ENCODE peak calls at places on chromosome 21, in eight cellular contexts. One of them, this sample, is unnamed.

GRCh38 chr21:33971492-33972013 is 55.9 kb upstream of the ATP5PO start:
- DNase-seq in endothelial cell: no peak
- DNase-seq in AG09309: no peak
- DNase-seq in AG04450: no peak
- DNase-seq in glutamatergic neuron: no peak
- DNase-seq in transverse colon: no peak
- DNase-seq in WTC11: no peak
- DNase-seq in fibroblast of mammary gland: peak
- DNase-seq in this sample: no peak

GRCh38 chr21:14453339-14453738 is 70.4 kb upstream of the HSPA13 start:
- DNase-seq in endothelial cell: no peak
- DNase-seq in WTC11: no peak
- DNase-seq in transverse colon: no peak
- DNase-seq in fibroblast of mammary gland: no peak
- DNase-seq in AG09309: no peak
- DNase-seq in AG04450: no peak
- DNase-seq in glutamatergic neuron: no peak
- DNase-seq in this sample: no peak

GRCh38 chr21:38965910-38966504 is 160.3 kb downstream of the ETS2 start:
- DNase-seq in AG09309: no peak
- DNase-seq in glutamatergic neuron: no peak
- DNase-seq in endothelial cell: no peak
- DNase-seq in transverse colon: peak
- DNase-seq in AG04450: no peak
- DNase-seq in fibroblast of mammary gland: no peak
- DNase-seq in WTC11: peak
- DNase-seq in this sample: peak

GRCh38 chr21:39661121-39661520 is 48.4 kb downstream of the B3GALT5 start:
- DNase-seq in AG09309: no peak
- DNase-seq in glutamatergic neuron: no peak
- DNase-seq in AG04450: no peak
- DNase-seq in endothelial cell: no peak
- DNase-seq in WTC11: no peak
- DNase-seq in transverse colon: no peak
- DNase-seq in fibroblast of mammary gland: no peak
- DNase-seq in this sample: no peak

GRCh38 chr21:39221282-39221996 is 38.2 kb upstream of the PSMG1 start:
- DNase-seq in glutamatergic neuron: no peak
- DNase-seq in endothelial cell: no peak
- DNase-seq in WTC11: no peak
- DNase-seq in fibroblast of mammary gland: no peak
- DNase-seq in AG04450: no peak
- DNase-seq in transverse colon: no peak
- DNase-seq in AG09309: no peak
- DNase-seq in this sample: no peak

GRCh38 chr21:21997390-21998333 is 999.5 kb downstream of the NCAM2 start:
- DNase-seq in transverse colon: no peak
- DNase-seq in fibroblast of mammary gland: no peak
- DNase-seq in glutamatergic neuron: no peak
- DNase-seq in WTC11: no peak
- DNase-seq in AG09309: no peak
- DNase-seq in AG04450: no peak
- DNase-seq in endothelial cell: no peak
- DNase-seq in this sample: no peak

GRCh38 chr21:21045538-21045937 is 47.3 kb downstream of the NCAM2 start:
- DNase-seq in transverse colon: no peak
- DNase-seq in fibroblast of mammary gland: peak
- DNase-seq in glutamatergic neuron: no peak
- DNase-seq in WTC11: no peak
- DNase-seq in endothelial cell: no peak
- DNase-seq in AG09309: no peak
- DNase-seq in AG04450: no peak
- DNase-seq in this sample: no peak

GRCh38 chr21:34945288-34945687 is 103.8 kb downstream of the RUNX1 start:
- DNase-seq in AG04450: no peak
- DNase-seq in WTC11: no peak
- DNase-seq in endothelial cell: no peak
- DNase-seq in glutamatergic neuron: no peak
- DNase-seq in AG09309: no peak
- DNase-seq in fibroblast of mammary gland: no peak
- DNase-seq in transverse colon: no peak
- DNase-seq in this sample: no peak

GRCh38 chr21:34968414-34969333 is 80.4 kb downstream of the RUNX1 start:
- DNase-seq in fibroblast of mammary gland: no peak
- DNase-seq in AG09309: no peak
- DNase-seq in transverse colon: no peak
- DNase-seq in WTC11: no peak
- DNase-seq in endothelial cell: no peak
- DNase-seq in glutamatergic neuron: no peak
- DNase-seq in AG04450: no peak
- DNase-seq in this sample: no peak

GRCh38 chr21:35043549-35043948 is 5.6 kb downstream of the RUNX1 start:
- DNase-seq in fibroblast of mammary gland: no peak
- DNase-seq in AG09309: no peak
- DNase-seq in AG04450: no peak
- DNase-seq in WTC11: no peak
- DNase-seq in transverse colon: no peak
- DNase-seq in glutamatergic neuron: no peak
- DNase-seq in endothelial cell: no peak
- DNase-seq in this sample: no peak

GRCh38 chr21:39613029-39613934 is 542 bp downstream of the B3GALT5 start:
- DNase-seq in AG04450: no peak
- DNase-seq in AG09309: no peak
- DNase-seq in glutamatergic neuron: no peak
- DNase-seq in fibroblast of mammary gland: no peak
- DNase-seq in transverse colon: no peak
- DNase-seq in WTC11: no peak
- DNase-seq in endothelial cell: no peak
- DNase-seq in this sample: no peak

GRCh38 chr21:40404319-40404906 is 442.5 kb downstream of the DSCAM start:
- DNase-seq in WTC11: no peak
- DNase-seq in endothelial cell: no peak
- DNase-seq in AG04450: no peak
- DNase-seq in fibroblast of mammary gland: no peak
- DNase-seq in glutamatergic neuron: no peak
- DNase-seq in transverse colon: no peak
- DNase-seq in AG09309: no peak
- DNase-seq in this sample: no peak

GRCh38 chr21:27734146-27734545 is 767.3 kb upstream of the ADAMTS5 start:
- DNase-seq in fibroblast of mammary gland: peak
- DNase-seq in endothelial cell: no peak
- DNase-seq in transverse colon: no peak
- DNase-seq in AG04450: peak
- DNase-seq in glutamatergic neuron: no peak
- DNase-seq in AG09309: peak
- DNase-seq in WTC11: no peak
- DNase-seq in this sample: no peak

GRCh38 chr21:29335720-29336119 is 37.0 kb downstream of the BACH1 start:
- DNase-seq in transverse colon: no peak
- DNase-seq in endothelial cell: no peak
- DNase-seq in fibroblast of mammary gland: peak
- DNase-seq in AG09309: no peak
- DNase-seq in glutamatergic neuron: no peak
- DNase-seq in WTC11: no peak
- DNase-seq in AG04450: no peak
- DNase-seq in this sample: no peak

GRCh38 chr21:32411366-32412161 is 942 bp upstream of the EVA1C start:
- DNase-seq in glutamatergic neuron: peak
- DNase-seq in AG04450: no peak
- DNase-seq in fibroblast of mammary gland: peak
- DNase-seq in transverse colon: peak
- DNase-seq in WTC11: peak
- DNase-seq in AG09309: no peak
- DNase-seq in endothelial cell: peak
- DNase-seq in this sample: peak

GRCh38 chr21:32410916-32411315 is 1.6 kb upstream of the EVA1C start:
- DNase-seq in transverse colon: no peak
- DNase-seq in WTC11: no peak
- DNase-seq in AG09309: no peak
- DNase-seq in glutamatergic neuron: no peak
- DNase-seq in fibroblast of mammary gland: no peak
- DNase-seq in AG04450: no peak
- DNase-seq in endothelial cell: no peak
- DNase-seq in this sample: no peak

GRCh38 chr21:32413697-32414578 is 1.4 kb downstream of the EVA1C start:
- DNase-seq in AG09309: no peak
- DNase-seq in glutamatergic neuron: no peak
- DNase-seq in endothelial cell: no peak
- DNase-seq in fibroblast of mammary gland: peak
- DNase-seq in AG04450: no peak
- DNase-seq in transverse colon: peak
- DNase-seq in WTC11: no peak
- DNase-seq in this sample: no peak

GRCh38 chr21:32412998-32413504 is 545 bp downstream of the EVA1C start:
- DNase-seq in fibroblast of mammary gland: no peak
- DNase-seq in glutamatergic neuron: peak
- DNase-seq in transverse colon: peak
- DNase-seq in endothelial cell: no peak
- DNase-seq in AG09309: no peak
- DNase-seq in WTC11: peak
- DNase-seq in AG04450: no peak
- DNase-seq in this sample: peak

DNA sequence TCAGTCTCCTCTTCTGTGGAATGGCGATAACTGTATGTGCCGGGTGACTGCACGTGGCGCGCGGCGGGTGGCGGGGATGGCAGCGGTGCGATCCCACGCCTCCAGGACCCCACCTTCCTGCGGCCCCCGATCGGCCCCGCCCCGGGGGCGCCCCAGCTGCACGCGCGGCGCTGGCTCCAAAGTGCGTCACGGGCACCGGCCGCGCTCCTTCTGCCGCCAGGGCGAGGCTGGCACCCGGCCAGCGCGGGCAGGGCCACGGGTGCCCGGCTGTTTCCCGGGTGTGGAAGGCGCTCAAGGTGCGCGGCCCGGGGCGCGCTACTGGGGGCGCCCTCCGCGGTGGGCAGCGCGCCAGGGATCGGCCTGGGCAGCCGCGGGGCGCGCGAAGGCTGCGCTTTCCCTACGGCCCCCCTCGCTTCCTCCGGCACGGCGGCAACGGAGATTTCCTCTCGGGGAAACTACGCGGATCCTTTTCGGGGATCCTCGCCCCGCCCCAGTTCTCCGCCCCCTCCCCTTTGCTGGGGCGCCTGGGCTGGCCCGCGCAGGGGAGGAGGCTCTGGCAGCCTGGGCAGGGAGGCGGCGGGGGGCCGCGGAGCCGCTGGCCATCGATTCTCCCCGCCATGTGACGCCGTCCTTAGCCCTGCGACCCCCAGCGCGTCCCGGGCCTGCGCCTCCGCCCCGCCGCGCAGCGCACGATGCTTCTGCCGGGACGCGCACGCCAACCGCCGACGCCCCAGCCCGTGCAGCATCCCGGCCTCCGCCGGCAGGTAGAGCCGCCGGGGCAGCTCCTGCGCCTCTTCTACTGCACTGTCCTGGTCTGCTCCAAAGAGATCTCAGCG is at the start of gene EVA1C:
- DNase-seq in endothelial cell: peak
- DNase-seq in glutamatergic neuron: peak
- DNase-seq in AG04450: no peak
- DNase-seq in fibroblast of mammary gland: peak
- DNase-seq in WTC11: peak
- DNase-seq in AG09309: no peak
- DNase-seq in transverse colon: peak
- DNase-seq in this sample: peak
- TF ChIP-seq CTCF in endothelial cell: no peak
- TF ChIP-seq CTCF in glutamatergic neuron: no peak
- TF ChIP-seq CTCF in AG04450: no peak
- TF ChIP-seq CTCF in fibroblast of mammary gland: no peak
- TF ChIP-seq CTCF in WTC11: no peak
- TF ChIP-seq CTCF in AG09309: no peak
- TF ChIP-seq CTCF in transverse colon: peak
- TF ChIP-seq CTCF in this sample: no peak

DNA sequence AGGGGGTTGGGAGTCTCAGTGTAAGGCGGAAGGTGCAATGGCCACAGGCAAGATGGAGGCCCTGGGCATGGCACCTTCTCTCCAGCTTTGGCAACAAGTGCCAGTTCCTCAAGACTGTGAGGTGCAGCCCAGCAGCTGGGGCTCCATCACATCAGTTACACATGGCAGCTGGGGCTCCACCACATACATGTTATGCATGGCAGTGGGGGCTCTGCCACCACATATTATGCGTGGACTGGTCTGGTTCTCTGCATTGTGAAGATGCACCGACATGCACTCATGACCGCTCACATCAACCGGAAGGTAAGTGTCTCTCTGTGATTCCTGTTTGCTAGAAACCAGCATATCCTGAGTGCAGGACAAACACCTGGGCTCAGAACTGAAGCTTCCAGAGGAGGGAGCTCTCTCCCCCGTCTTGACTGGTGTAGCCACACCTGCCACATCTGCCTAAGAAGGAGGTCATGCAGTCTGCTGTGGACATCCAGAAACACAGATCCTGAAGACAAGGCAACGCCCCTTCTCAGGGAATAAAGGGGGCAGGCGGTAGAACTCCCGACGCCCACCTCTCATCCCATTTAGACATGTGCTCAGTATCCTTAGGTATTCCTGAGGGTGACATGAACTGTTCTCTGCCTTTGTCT is 104.1 kb upstream of the TMPRSS2 start:
- DNase-seq in fibroblast of mammary gland: peak
- DNase-seq in transverse colon: peak
- DNase-seq in WTC11: peak
- DNase-seq in AG09309: no peak
- DNase-seq in AG04450: no peak
- DNase-seq in endothelial cell: peak
- DNase-seq in glutamatergic neuron: no peak
- DNase-seq in this sample: peak
- TF ChIP-seq CTCF in fibroblast of mammary gland: peak
- TF ChIP-seq CTCF in transverse colon: no peak
- TF ChIP-seq CTCF in WTC11: no peak
- TF ChIP-seq CTCF in AG09309: peak
- TF ChIP-seq CTCF in AG04450: peak
- TF ChIP-seq CTCF in endothelial cell: no peak
- TF ChIP-seq CTCF in glutamatergic neuron: no peak
- TF ChIP-seq CTCF in this sample: peak

DNA sequence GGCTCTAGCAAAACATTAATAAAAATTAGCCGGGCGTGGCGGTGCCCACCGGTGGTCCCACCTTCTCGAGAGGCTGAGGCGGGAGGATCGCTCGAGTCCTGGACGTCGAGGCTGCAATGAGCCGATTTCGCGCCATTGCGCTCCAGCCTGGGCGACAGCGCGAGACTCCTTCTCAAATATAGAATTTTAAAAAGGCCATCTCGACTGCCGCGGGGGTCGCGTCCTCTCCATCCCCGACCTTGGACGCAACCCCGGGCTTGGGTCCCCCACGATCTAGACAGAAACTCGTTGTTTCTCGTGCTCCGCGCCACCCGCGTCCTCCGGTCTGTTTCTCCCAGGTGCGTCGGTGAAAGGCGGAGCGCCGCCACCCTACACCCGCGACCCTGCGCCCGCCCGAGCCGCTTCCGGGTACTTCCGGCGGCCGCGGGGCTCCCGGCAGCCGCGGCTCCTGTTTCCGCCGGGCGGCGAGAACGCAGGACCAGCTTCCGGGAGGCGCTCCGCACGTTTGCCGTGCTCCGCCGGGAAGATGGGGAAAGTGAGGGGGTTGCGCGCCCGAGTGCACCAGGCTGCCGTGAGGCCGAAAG is at the start of gene SLX9:
- DNase-seq in AG04450: peak
- DNase-seq in AG09309: peak
- DNase-seq in glutamatergic neuron: peak
- DNase-seq in WTC11: peak
- DNase-seq in transverse colon: peak
- DNase-seq in fibroblast of mammary gland: peak
- DNase-seq in endothelial cell: peak
- DNase-seq in this sample: peak
- TF ChIP-seq CTCF in AG04450: no peak
- TF ChIP-seq CTCF in AG09309: no peak
- TF ChIP-seq CTCF in glutamatergic neuron: no peak
- TF ChIP-seq CTCF in WTC11: no peak
- TF ChIP-seq CTCF in transverse colon: no peak
- TF ChIP-seq CTCF in fibroblast of mammary gland: no peak
- TF ChIP-seq CTCF in endothelial cell: no peak
- TF ChIP-seq CTCF in this sample: no peak

GRCh38 chr21:18249542-18250152 is 5.0 kb downstream of the CHODL start:
- DNase-seq in fibroblast of mammary gland: no peak
- DNase-seq in AG04450: no peak
- DNase-seq in AG09309: no peak
- DNase-seq in WTC11: no peak
- DNase-seq in glutamatergic neuron: no peak
- DNase-seq in endothelial cell: no peak
- DNase-seq in transverse colon: no peak
- DNase-seq in this sample: no peak
- TF ChIP-seq CTCF in fibroblast of mammary gland: no peak
- TF ChIP-seq CTCF in AG04450: no peak
- TF ChIP-seq CTCF in AG09309: no peak
- TF ChIP-seq CTCF in WTC11: no peak
- TF ChIP-seq CTCF in glutamatergic neuron: no peak
- TF ChIP-seq CTCF in endothelial cell: no peak
- TF ChIP-seq CTCF in transverse colon: no peak
- TF ChIP-seq CTCF in this sample: no peak